ENCODE peak calls at places on chromosomes 2 and 18, in six cellular contexts. Q is WTC11, F is right lobe of liver, O is GM13976, E is AG09319, T is endothelial cell. W is an unnamed sample.

GRCh38 chr2:56130463-56131070 is 53.2 kb upstream of the CCDC85A start:
- DNase-seq in O (no peak), F (no peak), Q (peak), E (peak), T (peak), W (no peak)

GRCh38 chr18:64017870-64018269 is 48.0 kb downstream of the SERPINB8 start:
- DNase-seq in Q (no peak), T (no peak), E (no peak), F (no peak), O (no peak), W (no peak)

GRCh38 chr2:82275599-82275998 is 1971.0 kb upstream of the LRRTM1 start:
- DNase-seq in T (no peak), F (no peak), Q (no peak), O (no peak), E (no peak), W (no peak)

GRCh38 chr2:236352761-236353593 is 88.8 kb upstream of the ASB18 start:
- DNase-seq in E (peak), O (peak), Q (no peak), F (no peak), T (no peak), W (no peak)

GRCh38 chr2:10133007-10133647 is 10.6 kb downstream of the RRM2 start:
- DNase-seq in E (no peak), F (no peak), Q (no peak), O (peak), T (no peak), W (no peak)

GRCh38 chr2:58101500-58101899 is 54.9 kb downstream of the VRK2 start:
- DNase-seq in O (no peak), F (no peak), Q (no peak), E (no peak), T (no peak), W (no peak)

GRCh38 chr2:10079931-10080535 is at the start of gene CYS1:
- DNase-seq in T (peak), E (no peak), O (peak), F (no peak), Q (peak), W (peak)

GRCh38 chr2:76713312-76713711 is 808.9 kb downstream of the LRRTM4 start:
- DNase-seq in T (no peak), E (no peak), O (no peak), F (no peak), Q (no peak), W (no peak)

GRCh38 chr2:160417745-160418397 is 75.7 kb downstream of the RBMS1 start:
- DNase-seq in F (no peak), T (no peak), Q (no peak), E (no peak), O (no peak), W (no peak)

GRCh38 chr2:152421521-152422367 is 86.8 kb downstream of the FMNL2 start:
- DNase-seq in Q (no peak), O (no peak), F (no peak), T (no peak), E (peak), W (no peak)

GRCh38 chr2:142112648-142113278 is 18.1 kb downstream of the LRP1B start:
- DNase-seq in Q (no peak), E (no peak), F (no peak), O (no peak), T (no peak), W (no peak)

GRCh38 chr18:33818145-33818544 is 240.1 kb downstream of the ASXL3 start:
- DNase-seq in O (no peak), Q (no peak), T (no peak), F (no peak), E (no peak), W (no peak)

GRCh38 chr2:190979906-190980629 is 33.9 kb downstream of the STAT1 start:
- DNase-seq in O (no peak), Q (no peak), E (no peak), F (peak), T (peak), W (peak)

GRCh38 chr2:53286336-53286735 is 481.3 kb upstream of the CHAC2 start:
- DNase-seq in F (no peak), E (no peak), T (no peak), Q (no peak), O (no peak), W (no peak)

GRCh38 chr18:58135170-58135569 is 91.1 kb downstream of the NEDD4L start:
- DNase-seq in O (no peak), E (peak), F (no peak), T (no peak), Q (no peak), W (no peak)

GRCh38 chr2:97870396-97870843 is 125.3 kb downstream of the TMEM131 start:
- DNase-seq in Q (no peak), E (peak), T (no peak), F (no peak), O (peak), W (no peak)

GRCh38 chr2:127094509-127095366 is 12.2 kb downstream of the BIN1 start:
- DNase-seq in F (no peak), T (no peak), Q (peak), O (no peak), E (no peak), W (peak)

GRCh38 chr18:79916128-79916494 is 35.3 kb downstream of the SLC66A2 start:
- DNase-seq in T (no peak), F (no peak), E (no peak), O (no peak), Q (no peak), W (peak)

GRCh38 chr2:88811238-88811637 is 119.8 kb downstream of the RPIA start:
- DNase-seq in E (no peak), T (no peak), F (no peak), Q (no peak), O (no peak), W (no peak)

GRCh38 chr2:8061219-8061618 is 620.6 kb upstream of the ID2 start:
- DNase-seq in T (no peak), E (no peak), O (no peak), Q (no peak), F (no peak), W (no peak)

GRCh38 chr2:207284556-207285450 is 119.1 kb upstream of the KLF7 start:
- DNase-seq in F (no peak), E (no peak), O (no peak), T (no peak), Q (no peak), W (no peak)

GRCh38 chr2:172090044-172090946 is 5.0 kb downstream of the DLX1 start:
- DNase-seq in F (no peak), Q (peak), T (no peak), O (peak), E (no peak), W (no peak)

GRCh38 chr2:241217320-241218031 is 29.0 kb downstream of the ANO7 start:
- DNase-seq in Q (peak), O (peak), F (peak), T (peak), E (no peak), W (peak)

GRCh38 chr2:38115216-38116012 is 39.5 kb upstream of the CYP1B1 start:
- DNase-seq in Q (peak), E (no peak), F (peak), O (peak), T (peak), W (peak)

GRCh38 chr18:48029296-48029986 is 99.0 kb upstream of the SMAD2 start:
- DNase-seq in T (no peak), Q (no peak), O (no peak), F (no peak), E (no peak), W (peak)

GRCh38 chr18:10029711-10030110 is 115.9 kb downstream of the VAPA start:
- DNase-seq in Q (no peak), O (no peak), F (no peak), T (no peak), E (no peak), W (no peak)

GRCh38 chr18:10033038-10033437 is 119.2 kb downstream of the VAPA start:
- DNase-seq in Q (no peak), E (no peak), T (no peak), F (no peak), O (no peak), W (no peak)

GRCh38 chr18:10035306-10035991 is 121.6 kb downstream of the VAPA start:
- DNase-seq in T (no peak), F (no peak), O (no peak), Q (no peak), E (no peak), W (peak)

GRCh38 chr18:10030816-10031541 is 117.2 kb downstream of the VAPA start:
- DNase-seq in F (no peak), T (no peak), Q (no peak), E (no peak), O (no peak), W (no peak)

DNA sequence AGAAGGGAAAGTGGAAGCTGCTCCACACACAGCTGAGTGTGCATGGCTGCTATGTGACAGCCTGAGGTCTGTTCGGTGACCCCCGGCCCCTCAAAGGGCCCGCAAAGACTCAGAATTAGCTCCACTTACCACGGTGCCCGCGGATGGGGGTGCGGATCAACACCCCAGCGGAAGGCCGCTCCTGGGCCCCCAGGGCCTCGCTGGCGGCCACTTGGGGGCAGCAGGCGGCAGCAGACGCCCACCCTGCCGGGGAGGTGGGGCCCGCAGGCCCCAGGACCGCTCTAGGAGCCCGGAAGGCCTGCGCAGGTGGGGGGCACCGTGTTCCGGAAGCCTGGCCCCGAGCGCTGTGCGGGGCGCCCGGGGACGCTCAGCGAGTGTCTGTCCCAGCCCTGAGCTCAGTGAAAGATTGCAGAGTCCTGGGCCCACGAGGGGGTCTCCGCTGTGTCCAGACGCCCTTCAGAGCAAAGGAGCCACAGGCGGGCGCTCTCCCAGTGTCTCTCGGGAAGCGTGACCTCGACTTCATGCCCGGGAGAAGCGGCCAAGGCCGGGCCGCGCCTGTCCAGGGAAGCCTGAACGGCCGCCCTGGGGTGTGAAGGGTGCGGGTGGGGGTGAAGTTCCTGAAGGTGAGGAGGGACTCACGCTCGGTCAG is 118.6 kb downstream of the VAPA start:
- DNase-seq in E (no peak), O (peak), Q (peak), F (peak), T (peak), W (peak)
- TF ChIP-seq CTCF in E (no peak), O (no peak), Q (peak), F (no peak), T (no peak), W (peak)

GRCh38 chr2:854460-854859 is 96.2 kb upstream of the SNTG2 start:
- DNase-seq in F (peak), O (peak), E (peak), Q (peak), T (peak), W (peak)
- TF ChIP-seq CTCF in F (peak), O (peak), E (peak), Q (peak), T (peak), W (peak)

GRCh38 chr2:222926915-222927314 is 66.1 kb downstream of the ACSL3 start:
- DNase-seq in E (no peak), O (no peak), Q (no peak), T (no peak), F (no peak), W (no peak)
- TF ChIP-seq CTCF in E (no peak), O (no peak), Q (no peak), T (no peak), F (no peak), W (no peak)

GRCh38 chr2:23636412-23636811 is 251.4 kb downstream of the KLHL29 start:
- DNase-seq in Q (peak), E (no peak), O (no peak), F (no peak), T (peak), W (peak)
- TF ChIP-seq CTCF in Q (no peak), E (peak), O (no peak), F (peak), T (no peak), W (peak)

GRCh38 chr2:179261161-179261825 is 3.3 kb downstream of the SESTD1 start:
- DNase-seq in Q (no peak), F (no peak), E (no peak), O (no peak), T (no peak), W (no peak)
- TF ChIP-seq CTCF in Q (no peak), F (no peak), E (no peak), O (no peak), T (peak), W (no peak)

GRCh38 chr2:169839954-169840746 is 12.9 kb downstream of the UBR3 start:
- DNase-seq in Q (no peak), T (no peak), E (no peak), F (no peak), O (no peak), W (no peak)
- TF ChIP-seq CTCF in Q (no peak), T (no peak), E (no peak), F (no peak), O (no peak), W (no peak)

DNA sequence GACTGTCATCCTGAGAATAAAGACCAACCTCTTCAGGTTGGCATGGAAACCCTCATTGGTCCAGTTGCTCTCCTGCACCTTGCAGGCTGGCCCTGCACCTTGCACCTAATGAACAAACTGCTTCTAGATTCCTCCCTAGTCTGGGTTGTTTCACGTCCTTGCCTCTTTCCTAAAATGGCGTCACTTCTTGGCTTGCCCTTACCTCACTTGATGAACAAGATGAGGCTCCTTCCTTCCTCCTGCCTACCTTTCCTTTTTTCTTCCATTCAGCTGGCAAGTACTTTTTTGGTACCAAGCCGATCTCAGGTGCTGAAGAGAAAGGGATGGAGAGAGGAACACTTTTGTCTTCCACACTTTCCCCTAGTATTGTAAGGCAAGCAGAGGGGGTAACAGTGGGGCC is 74.5 kb downstream of the MYCN start:
- DNase-seq in F (no peak), T (no peak), Q (no peak), E (no peak), O (no peak), W (no peak)
- TF ChIP-seq CTCF in F (no peak), T (no peak), Q (no peak), E (no peak), O (no peak), W (no peak)

DNA sequence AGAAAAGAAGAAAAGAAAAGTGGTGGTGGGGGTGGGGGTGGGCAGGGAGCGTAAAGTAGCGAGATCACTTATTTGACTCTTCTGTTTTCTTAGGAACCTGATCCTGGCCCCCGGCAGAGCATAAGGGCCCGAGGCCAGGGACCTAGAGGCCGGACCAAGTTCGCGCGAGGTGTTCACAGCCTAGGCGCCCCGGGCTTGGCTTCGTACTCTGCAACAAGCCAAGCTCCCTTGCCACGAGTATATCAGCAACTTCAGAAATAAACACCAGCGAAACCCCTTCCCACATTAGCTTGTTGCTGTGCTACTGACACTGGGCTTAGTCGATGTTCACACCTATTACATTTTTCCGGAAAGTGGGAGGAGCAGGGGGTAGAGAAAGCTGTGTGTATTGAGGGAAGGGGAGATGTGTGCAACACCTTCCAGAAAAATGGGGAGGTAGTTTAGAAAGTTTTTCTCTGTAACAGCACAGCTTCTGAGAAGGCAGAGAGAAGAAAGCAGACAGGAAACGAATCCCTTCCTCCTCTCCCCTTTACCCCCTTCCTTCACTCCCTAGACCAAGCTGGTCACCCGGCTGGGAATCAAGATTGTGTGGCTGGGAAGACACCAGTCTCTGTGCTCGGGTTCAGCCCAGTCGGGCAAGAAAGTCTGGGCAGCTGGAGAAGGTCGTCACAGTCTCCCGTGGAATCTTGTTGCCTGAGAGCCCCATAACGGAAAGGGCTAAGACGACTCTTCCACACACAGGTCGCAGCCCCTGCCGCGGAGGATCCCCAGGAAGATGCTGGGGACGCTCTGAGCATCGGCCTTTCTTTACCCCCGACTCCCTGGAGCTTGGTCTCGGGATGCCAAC is 12.0 kb upstream of the SATB2 start:
- DNase-seq in F (no peak), Q (no peak), O (peak), E (no peak), T (no peak), W (no peak)
- TF ChIP-seq CTCF in F (no peak), Q (no peak), O (no peak), E (no peak), T (no peak), W (no peak)

DNA sequence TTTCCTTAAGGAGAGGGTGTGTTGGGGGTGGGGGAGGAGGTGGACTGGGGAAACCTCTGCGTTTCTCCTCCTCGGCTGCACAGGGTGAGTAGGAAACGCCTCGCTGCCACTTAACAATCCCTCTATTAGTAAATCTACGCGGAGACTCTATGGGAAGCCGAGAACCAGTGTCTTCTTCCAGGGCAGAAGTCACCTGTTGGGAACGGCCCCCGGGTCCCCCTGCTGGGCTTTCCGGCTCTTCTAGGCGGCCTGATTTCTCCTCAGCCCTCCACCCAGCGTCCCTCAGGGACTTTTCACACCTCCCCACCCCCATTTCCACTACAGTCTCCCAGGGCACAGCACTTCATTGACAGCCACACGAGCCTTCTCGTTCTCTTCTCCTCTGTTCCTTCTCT is 2.1 kb upstream of the SP9 start:
- DNase-seq in F (no peak), E (no peak), T (peak), Q (peak), O (no peak), W (no peak)
- TF ChIP-seq CTCF in F (no peak), E (peak), T (no peak), Q (no peak), O (peak), W (no peak)